ENCODE peak calls at places on chromosomes 3 and 15, in four cellular contexts. R is H9, Y is IMR-90, Z is H1. M is an unnamed sample.

GRCh38 chr3:160193644-160194192 is 31.5 kb upstream of the C3orf80 start:
- DNase-seq in Y (no peak), R (no peak), Z (no peak), M (no peak)

GRCh38 chr3:31077021-31077601 is 182.7 kb upstream of the GADL1 start:
- DNase-seq in Z (no peak), Y (peak; percentile 96), R (no peak), M (peak; percentile 43)

GRCh38 chr15:66821307-66821706 is 119.3 kb downstream of the SMAD6 start:
- DNase-seq in Y (no peak), R (no peak), Z (no peak), M (no peak)

GRCh38 chr15:90871716-90872480 is 3.5 kb downstream of the FURIN start:
- DNase-seq in Y (no peak), R (peak; percentile 54), Z (peak; percentile 77), M (peak; percentile 62)

GRCh38 chr15:62781081-62781497 is 261.5 kb upstream of the TPM1 start:
- DNase-seq in R (no peak), Y (no peak), Z (no peak), M (no peak)

GRCh38 chr15:55267401-55268053 is 22.1 kb downstream of the RAB27A start:
- DNase-seq in Y (peak; percentile 74), Z (no peak), R (no peak), M (no peak)

GRCh38 chr3:20380310-20380709 is 194.3 kb upstream of the SGO1 start:
- DNase-seq in Y (no peak), Z (no peak), R (no peak), M (peak; percentile 76)

GRCh38 chr3:4380013-4380412 is 76.8 kb downstream of the SETMAR start:
- DNase-seq in Y (no peak), Z (no peak), R (no peak), M (no peak)

GRCh38 chr15:73900129-73900712 is 26.0 kb upstream of the LOXL1 start:
- DNase-seq in R (no peak), Z (no peak), Y (peak; percentile 17), M (no peak)

GRCh38 chr3:140223631-140224030 is 288.6 kb downstream of the CLSTN2 start:
- DNase-seq in Z (no peak), Y (no peak), R (no peak), M (no peak)

GRCh38 chr15:81863157-81863556 is 182.7 kb downstream of the MEX3B start:
- DNase-seq in R (no peak), Z (no peak), Y (peak; percentile 93), M (no peak)

GRCh38 chr3:64548200-64548889 is 139.5 kb downstream of the ADAMTS9 start:
- DNase-seq in R (no peak), Z (no peak), Y (peak; percentile 73), M (no peak)

GRCh38 chr15:101137312-101137940 is 114.4 kb downstream of the CHSY1 start:
- DNase-seq in Z (no peak), Y (no peak), R (no peak), M (no peak)

GRCh38 chr3:8579101-8579500 is 65.5 kb downstream of the SSUH2 start:
- DNase-seq in Y (peak; percentile 42), Z (no peak), R (no peak), M (no peak)

GRCh38 chr3:135907422-135908165 is 57.9 kb upstream of the PPP2R3A start:
- DNase-seq in R (no peak), Z (no peak), Y (no peak), M (peak; percentile 45)

GRCh38 chr3:189317911-189318310 is 146.1 kb downstream of the TPRG1 start:
- DNase-seq in Z (no peak), Y (no peak), R (no peak), M (no peak)

GRCh38 chr3:189322339-189322738 is 150.6 kb downstream of the TPRG1 start:
- DNase-seq in Z (no peak), Y (no peak), R (no peak), M (no peak)

GRCh38 chr3:189316296-189317019 is 144.7 kb downstream of the TPRG1 start:
- DNase-seq in R (peak; percentile 38), Y (no peak), Z (no peak), M (peak; percentile 85)

GRCh38 chr3:189324538-189325138 is 152.9 kb downstream of the TPRG1 start:
- DNase-seq in R (no peak), Z (no peak), Y (peak; percentile 72), M (no peak)

GRCh38 chr3:189320511-189320910 is 148.7 kb downstream of the TPRG1 start:
- DNase-seq in Y (no peak), R (no peak), Z (no peak), M (no peak)
- H3K4me1 ChIP-seq in Y (peaks cover 1% of the 10 kb centered on the region), R (no peaks in the 10 kb centered on the region), Z (no peaks in the 10 kb centered on the region), M (no peaks in the 10 kb centered on the region)

DNA sequence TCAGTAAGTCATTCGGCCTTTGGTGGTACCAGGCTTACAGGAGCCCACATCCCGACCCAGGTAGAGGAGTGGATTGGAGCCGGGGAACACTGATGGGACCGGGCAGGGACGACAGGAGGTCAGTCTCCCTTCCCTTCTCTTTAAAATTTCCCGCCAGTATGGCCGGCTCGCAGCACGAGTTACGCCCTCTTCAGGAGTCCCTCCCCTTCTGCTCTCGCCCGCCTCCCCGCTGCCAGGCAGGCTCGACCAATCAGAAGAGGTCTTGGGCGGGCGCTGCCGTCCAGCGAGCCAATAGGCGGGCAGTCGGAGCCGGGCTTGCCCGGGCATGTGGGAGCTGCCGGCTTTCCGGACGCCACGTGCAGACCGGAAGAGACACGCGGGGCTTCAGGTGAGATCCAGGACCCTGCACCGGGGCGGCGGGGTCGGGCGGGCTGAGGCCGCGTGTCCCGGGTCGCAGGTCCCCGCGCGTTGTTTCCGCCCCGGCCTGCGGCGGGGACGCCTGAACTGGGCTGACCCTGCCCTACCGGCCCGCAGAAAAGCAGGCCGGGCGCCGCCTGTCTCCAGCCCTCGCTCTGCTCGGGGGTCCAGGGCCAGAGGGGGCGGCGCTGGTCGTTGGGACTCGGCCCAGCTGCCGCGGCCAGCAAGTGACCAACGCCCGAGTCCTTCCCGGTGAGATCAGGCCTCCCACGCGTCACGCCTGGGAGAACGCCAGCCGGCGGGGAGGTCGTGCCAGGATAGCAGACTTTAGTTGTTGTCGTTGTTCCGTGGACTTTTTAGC is at the start of gene AEN:
- DNase-seq in R (peak; percentile 98), Y (peak; percentile 95), Z (peak; percentile 91), M (peak; percentile 98)
- H3K56ac ChIP-seq in R (no peak within 1 kb of the TSS), Y (peak within 1 kb of the TSS; percentile 99), Z (peak within 1 kb of the TSS; percentile 88), M (peak within 1 kb of the TSS; percentile 99)

DNA sequence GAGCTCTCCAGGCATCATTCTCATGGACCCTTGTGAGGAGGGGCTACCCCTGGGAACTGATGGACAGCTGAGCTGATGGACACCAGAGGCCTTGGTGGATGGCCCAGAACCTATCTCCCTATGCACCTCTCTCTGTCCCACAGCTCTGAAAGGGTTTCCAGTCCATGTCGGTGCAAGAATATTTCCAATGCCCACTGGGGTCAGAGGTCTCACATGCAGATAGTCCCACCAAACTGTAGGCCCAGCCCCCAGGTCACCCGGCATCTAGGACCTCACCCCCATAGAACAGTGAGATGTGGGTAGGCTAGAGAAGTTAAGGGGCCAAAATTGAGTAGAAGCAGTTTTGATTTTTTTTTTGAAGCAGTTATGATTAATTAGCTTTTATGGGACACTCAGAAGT is 2.6 kb downstream of the ALPK3 start:
- DNase-seq in Y (no peak), Z (no peak), R (no peak), M (no peak)
- H2AK5ac ChIP-seq in Y (no peak overlapping the region), Z (peak overlapping the region; percentile 24), R (no peak overlapping the region), M (peak overlapping the region; percentile 96)

GRCh38 chr3:16896094-16896627 is 11.4 kb downstream of the PLCL2 start:
- DNase-seq in Y (no peak), Z (no peak), R (no peak), M (no peak)
- H3K4me1 ChIP-seq in Y (no peaks in the 10 kb centered on the region), Z (no peaks in the 10 kb centered on the region), R (no peaks in the 10 kb centered on the region), M (no peaks in the 10 kb centered on the region)

DNA sequence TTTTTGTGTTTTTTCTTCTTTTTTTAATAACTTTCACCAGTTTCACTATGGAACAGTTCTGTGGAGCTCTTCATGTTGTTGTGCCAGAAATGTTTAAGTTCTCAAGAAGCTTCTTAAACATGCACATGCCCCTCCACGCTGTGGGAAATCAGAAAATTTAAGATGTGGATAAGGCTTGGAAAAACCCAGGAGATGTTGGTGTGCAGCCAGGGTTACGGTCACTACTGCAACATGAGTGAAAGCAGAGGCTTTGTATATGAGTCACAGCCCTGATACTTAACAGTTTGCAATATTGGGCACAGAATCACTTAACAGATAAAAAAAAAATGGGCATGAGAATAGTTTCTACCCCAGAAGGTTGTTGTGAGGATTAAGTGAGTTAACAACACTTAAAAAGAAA is 399.9 kb downstream of the LRTM1 start:
- DNase-seq in R (no peak), Y (no peak), Z (no peak), M (no peak)
- H3K56ac ChIP-seq in R (no peak overlapping the region), Y (no peak overlapping the region), Z (no peak overlapping the region), M (no peak overlapping the region)

GRCh38 chr3:50318615-50319014 is 3.9 kb downstream of the HYAL2 start:
- DNase-seq in Z (no peak), Y (no peak), R (no peak), M (no peak)

GRCh38 chr3:50321146-50321843 is 1.2 kb downstream of the HYAL2 start:
- DNase-seq in Y (peak; percentile 83), Z (peak; percentile 93), R (peak; percentile 94), M (peak; percentile 97)

GRCh38 chr3:50319181-50319871 is 3.2 kb downstream of the HYAL2 start:
- DNase-seq in Y (no peak), R (no peak), Z (no peak), M (no peak)

GRCh38 chr3:50320853-50321145 is 1.7 kb downstream of the HYAL2 start:
- DNase-seq in Z (no peak), Y (no peak), R (no peak), M (no peak)

GRCh38 chr3:50319872-50320625 is 2.5 kb downstream of the HYAL2 start:
- DNase-seq in R (no peak), Z (no peak), Y (no peak), M (no peak)
- H2AK5ac ChIP-seq in R (no peak overlapping the region), Z (peak overlapping the region; percentile 32), Y (peak overlapping the region; percentile 37), M (peak overlapping the region; percentile 76)

DNA sequence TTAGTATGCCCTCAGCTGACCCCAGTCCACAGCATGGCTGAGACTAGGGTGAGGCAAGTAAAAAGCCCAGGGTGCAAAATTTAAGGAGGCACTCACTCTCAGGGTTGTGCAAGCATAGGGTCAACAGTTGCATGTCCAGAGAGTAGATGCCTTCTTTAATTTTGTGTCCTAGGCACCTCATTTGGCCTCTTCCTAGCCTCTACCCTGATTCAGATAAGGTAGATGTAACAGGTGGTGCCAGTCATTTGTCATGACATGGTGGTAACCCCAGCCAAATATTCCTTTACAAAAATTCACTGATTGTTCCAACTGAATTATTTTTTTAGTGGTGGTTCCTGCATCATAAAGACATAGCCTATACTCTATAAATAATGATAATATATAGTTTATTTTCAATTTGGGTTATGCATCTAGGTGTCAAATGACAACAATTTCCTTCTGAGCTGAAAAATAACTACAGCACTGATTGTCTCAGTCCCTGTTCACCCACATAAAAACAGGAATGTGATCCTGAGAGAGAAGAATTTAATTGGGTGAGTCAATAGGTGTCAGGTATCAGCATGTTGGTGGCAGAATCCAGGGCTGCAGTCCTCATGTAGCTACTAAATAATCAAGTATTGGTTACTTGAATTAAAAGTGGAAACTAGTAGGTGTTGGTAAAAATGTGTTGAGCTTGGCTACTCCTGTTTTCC is 44.2 kb upstream of the TIPARP start:
- DNase-seq in Y (peak; percentile 45), R (no peak), Z (no peak), M (peak; percentile 72)
- H3K4me1 ChIP-seq in Y (peaks cover 6% of the 10 kb centered on the region), R (peaks cover 3% of the 10 kb centered on the region), Z (no peaks in the 10 kb centered on the region), M (peaks cover 19% of the 10 kb centered on the region)

GRCh38 chr15:61232266-61232665 is 3.2 kb upstream of the RORA start:
- DNase-seq in R (no peak), Z (no peak), Y (no peak), M (peak; percentile 81)

GRCh38 chr15:61222010-61222409 is 7.1 kb downstream of the RORA start:
- DNase-seq in R (no peak), Z (no peak), Y (no peak), M (no peak)

GRCh38 chr15:61227269-61228024 is 1.7 kb downstream of the RORA start:
- DNase-seq in Z (no peak), R (peak; percentile 33), Y (peak; percentile 50), M (peak; percentile 71)

GRCh38 chr15:61228025-61228901 is 839 bp downstream of the RORA start:
- DNase-seq in Y (peak; percentile 33), Z (peak; percentile 69), R (peak; percentile 39), M (peak; percentile 40)

GRCh38 chr15:61226313-61227250 is 2.5 kb downstream of the RORA start:
- DNase-seq in Z (no peak), Y (peak; percentile 6), R (no peak), M (no peak)
- H3K56ac ChIP-seq in Z (peak overlapping the region; percentile 4), Y (no peak overlapping the region), R (no peak overlapping the region), M (no peak overlapping the region)

M was measured in mesendoderm.